ENCODE peak calls at places on chromosomes 16 and 17, in nine cellular contexts. R is NCI-H1092 treated with DMSO at 0.1 percent for 48 hours; S is HT-29; O is astrocyte of the cerebellum; V is thoracic aorta; C is heart right ventricle; Y is D341Med; U is activated CD4-positive, alpha-beta T cell treated with anti-CD3 and anti-CD28 coated beads for 1 hour; G is OCI-LY7. E is an unnamed sample.
A peak's percentile ranks its signal among the peaks of the same experiment; 100 is the strongest.

GRCh38 chr16:89020925-89021595 is 44.1 kb upstream of the CBFA2T3 start:
- DNase-seq in C (no peak), S (no peak), R (no peak), U (no peak), G (no peak), V (no peak), Y (no peak), O (no peak), E (no peak)

GRCh38 chr17:55458977-55459376 is 37.3 kb upstream of the MMD start:
- DNase-seq in V (no peak), O (peak; percentile 31), Y (no peak), G (no peak), R (no peak), S (no peak), C (no peak), U (no peak), E (no peak)

GRCh38 chr17:63150994-63151464 is 185.0 kb downstream of the TANC2 start:
- DNase-seq in R (peak; percentile 84), Y (peak; percentile 37), S (no peak), V (no peak), C (no peak), U (no peak), O (no peak), G (no peak), E (no peak)

GRCh38 chr17:69050999-69051775 is 9.5 kb downstream of the ABCA9 start:
- DNase-seq in R (no peak), Y (no peak), G (no peak), S (no peak), C (no peak), U (no peak), O (peak; percentile 33), V (no peak), E (no peak)

GRCh38 chr16:50528820-50529219 is 19.4 kb upstream of the NKD1 start:
- DNase-seq in G (no peak), R (no peak), U (no peak), C (no peak), S (no peak), Y (no peak), V (no peak), O (no peak), E (no peak)

GRCh38 chr16:63776437-63776836 is 1345.4 kb downstream of the CDH11 start:
- DNase-seq in R (no peak), S (no peak), Y (no peak), C (no peak), U (no peak), O (no peak), G (no peak), V (no peak), E (no peak)

GRCh38 chr16:29791845-29792797 is 1.6 kb downstream of the KIF22 start:
- DNase-seq in G (no peak), S (no peak), U (no peak), C (no peak), V (no peak), Y (no peak), R (no peak), O (no peak), E (no peak)

GRCh38 chr17:55547027-55547670 is 35.9 kb upstream of the SMIM36 start:
- DNase-seq in G (no peak), O (no peak), R (no peak), U (no peak), V (no peak), S (no peak), C (no peak), Y (no peak), E (no peak)

GRCh38 chr17:31746884-31747495 is 112.1 kb downstream of the COPRS start:
- DNase-seq in C (no peak), R (no peak), U (no peak), V (no peak), S (no peak), G (no peak), Y (no peak), O (no peak), E (no peak)

E was measured in activated T-cell treated with anti-CD3 and anti-CD28 coated beads for 1 hour.